ENCODE peak calls at places on chromosomes 16 and 17, in seven cellular contexts. N, V, F, T, Q, J and Z are unnamed samples.

GRCh38 chr17:33987162-33987561 is 267.9 kb upstream of the CCL2 start:
- DNase-seq in J (no peak), Q (no peak), F (no peak), V (no peak), N (no peak), T (no peak), Z (no peak)

GRCh38 chr17:53092072-53092471 is 730.7 kb upstream of the KIF2B start:
- DNase-seq in T (no peak), F (no peak), V (no peak), N (no peak), J (no peak), Q (no peak), Z (no peak)

GRCh38 chr17:79754359-79754758 is 23.6 kb upstream of the CBX2 start:
- DNase-seq in Q (no peak), V (no peak), N (no peak), J (no peak), T (no peak), F (no peak), Z (no peak)

GRCh38 chr16:54446639-54447038 is 160.1 kb upstream of the IRX3 start:
- DNase-seq in V (no peak), F (no peak), Q (no peak), J (peak), N (no peak), T (no peak), Z (no peak)

GRCh38 chr16:27389272-27389961 is 12.6 kb upstream of the IL21R start:
- DNase-seq in T (no peak), N (no peak), Q (no peak), J (no peak), F (peak), V (no peak), Z (no peak)

GRCh38 chr17:5745091-5745820 is 160.9 kb upstream of the NLRP1 start:
- DNase-seq in T (no peak), Q (no peak), V (no peak), F (no peak), N (no peak), J (no peak), Z (no peak)

GRCh38 chr17:18226284-18226945 is 980 bp downstream of the LLGL1 start:
- DNase-seq in T (no peak), J (no peak), F (no peak), Q (no peak), V (no peak), N (no peak), Z (peak)

GRCh38 chr17:45107286-45107685 is 25.0 kb downstream of the PLCD3 start:
- DNase-seq in J (no peak), F (no peak), V (no peak), N (no peak), Q (no peak), T (no peak), Z (no peak)

GRCh38 chr17:1188812-1189211 is 9.0 kb upstream of the ABR start:
- DNase-seq in N (no peak), Q (no peak), T (no peak), F (no peak), J (no peak), V (no peak), Z (no peak)

GRCh38 chr17:44438634-44439033 is 49.2 kb upstream of the ITGA2B start:
- DNase-seq in Q (no peak), T (no peak), J (no peak), F (no peak), V (no peak), N (no peak), Z (peak)

GRCh38 chr16:1767116-1767994 is 4.0 kb downstream of the NME3 start:
- DNase-seq in Q (no peak), F (no peak), J (no peak), V (no peak), N (no peak), T (no peak), Z (no peak)

GRCh38 chr16:11572301-11572995 is 14.3 kb downstream of the LITAF start:
- DNase-seq in T (no peak), N (no peak), J (no peak), Q (no peak), F (no peak), V (no peak), Z (no peak)

GRCh38 chr16:83953796-83954576 is 946 bp downstream of the OSGIN1 start:
- DNase-seq in Q (peak), J (peak), T (no peak), V (peak), N (peak), F (no peak), Z (no peak)

GRCh38 chr16:12329246-12329995 is 352.9 kb downstream of the SNX29 start:
- DNase-seq in T (no peak), V (no peak), Q (no peak), N (no peak), F (no peak), J (no peak), Z (no peak)

GRCh38 chr16:19137201-19137601 is 23.4 kb downstream of the ITPRIPL2 start:
- DNase-seq in T (no peak), N (no peak), F (no peak), V (no peak), Q (no peak), J (no peak), Z (no peak)

GRCh38 chr16:19140392-19140791 is 26.6 kb downstream of the ITPRIPL2 start:
- DNase-seq in Q (no peak), F (no peak), T (no peak), J (no peak), V (no peak), N (no peak), Z (no peak)

GRCh38 chr16:19137621-19138128 is 23.9 kb downstream of the ITPRIPL2 start:
- DNase-seq in N (no peak), Q (no peak), T (no peak), V (no peak), F (no peak), J (no peak), Z (no peak)

GRCh38 chr16:19139436-19140091 is 25.8 kb downstream of the ITPRIPL2 start:
- DNase-seq in F (no peak), Q (no peak), T (no peak), V (no peak), N (no peak), J (no peak), Z (no peak)

GRCh38 chr16:19138601-19139000 is 24.8 kb downstream of the ITPRIPL2 start:
- DNase-seq in T (no peak), Q (no peak), J (no peak), V (no peak), N (no peak), F (no peak), Z (peak)
- TF ChIP-seq SIN3A in T (no peak), Q (no peak), J (no peak), V (no peak), N (no peak), F (no peak), Z (no peak)

DNA sequence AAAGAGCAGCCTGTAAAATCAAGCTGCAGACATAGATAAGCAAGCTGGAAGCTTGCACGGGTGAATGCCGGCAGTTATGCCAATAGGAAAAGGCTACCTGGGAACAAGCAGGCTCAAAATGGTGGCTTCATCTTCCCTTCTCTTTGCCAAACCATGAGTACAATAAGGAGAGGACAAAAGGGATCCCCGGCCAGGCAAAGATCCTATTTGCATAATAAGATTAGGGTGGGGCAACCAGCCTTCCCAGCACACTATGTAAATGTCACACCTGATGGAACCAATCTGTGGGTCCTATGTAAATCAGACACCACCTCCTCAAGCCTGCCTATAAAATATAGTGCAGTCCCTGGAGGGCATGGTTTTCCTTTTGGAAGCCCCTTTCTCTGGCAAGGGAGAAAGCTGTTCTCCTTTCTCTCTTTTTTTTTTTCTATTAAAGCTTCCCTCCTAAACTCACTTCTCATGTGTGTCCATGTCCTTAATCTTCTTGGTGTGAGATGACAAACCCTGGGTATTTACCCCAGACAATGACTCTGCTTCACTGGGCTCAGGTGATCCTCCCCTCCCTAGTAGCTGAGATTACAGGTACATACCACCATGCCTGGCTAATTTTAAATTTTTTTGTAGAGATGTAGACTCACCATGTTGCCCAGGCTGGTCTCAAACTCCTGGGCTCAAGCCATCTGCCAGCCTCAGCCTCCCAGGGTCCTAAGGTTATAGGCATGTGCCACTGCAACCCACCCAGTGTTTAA is 44.2 kb downstream of the PSMD12 start:
- DNase-seq in T (peak), F (no peak), V (peak), Q (no peak), N (no peak), J (no peak), Z (peak)
- TF ChIP-seq SIN3A in T (no peak), F (no peak), V (no peak), Q (no peak), N (no peak), J (no peak), Z (no peak)

DNA sequence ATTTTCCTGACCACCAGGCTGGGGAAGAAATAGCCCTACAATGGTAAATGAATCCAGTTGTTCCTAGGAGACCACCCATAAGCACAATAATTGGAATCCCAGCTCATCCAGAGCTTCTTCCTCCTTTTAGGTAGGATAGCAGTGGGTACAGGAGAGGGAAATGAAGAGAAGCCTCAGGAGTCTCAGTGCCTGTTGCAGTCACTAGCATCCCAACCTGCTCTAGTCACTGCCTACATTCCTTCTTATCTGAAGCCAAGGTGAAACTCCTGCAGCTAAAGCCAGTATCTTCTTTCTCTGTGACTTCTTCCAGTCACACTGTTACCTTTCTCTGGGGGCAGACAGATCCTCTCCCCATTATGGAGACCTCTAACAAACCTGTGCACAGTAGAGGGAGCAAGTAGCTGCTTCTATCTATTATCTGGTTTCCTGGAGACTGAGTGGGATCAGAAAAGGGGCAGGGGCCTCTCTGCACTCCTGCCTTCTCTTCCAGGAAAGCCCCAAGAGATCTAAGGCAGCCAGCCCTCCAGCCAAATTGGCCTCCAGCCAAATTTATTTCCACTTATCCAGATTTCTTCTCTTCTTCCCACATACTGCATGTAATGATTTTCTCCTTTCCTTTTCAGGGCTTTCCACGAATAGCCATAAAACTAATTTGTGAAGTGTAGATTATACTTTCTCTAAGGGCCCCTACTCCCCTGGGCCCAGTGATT is 85.5 kb downstream of the SSH2 start:
- DNase-seq in N (no peak), Q (no peak), J (no peak), F (no peak), T (no peak), V (peak), Z (peak)
- TF ChIP-seq SIN3A in N (no peak), Q (no peak), J (no peak), F (no peak), T (no peak), V (no peak), Z (no peak)

GRCh38 chr17:49382556-49382955 is 20.5 kb upstream of the ZNF652 start:
- DNase-seq in N (no peak), Q (no peak), J (no peak), T (no peak), V (no peak), F (no peak), Z (no peak)
- TF ChIP-seq SIN3A in N (no peak), Q (no peak), J (no peak), T (no peak), V (no peak), F (no peak), Z (no peak)

GRCh38 chr17:19317359-19318095 is 45.0 kb downstream of the B9D1 start:
- DNase-seq in V (peak), F (no peak), N (peak), Q (peak), T (peak), J (no peak), Z (no peak)
- TF ChIP-seq SIN3A in V (no peak), F (no peak), N (no peak), Q (no peak), T (no peak), J (no peak), Z (no peak)

DNA sequence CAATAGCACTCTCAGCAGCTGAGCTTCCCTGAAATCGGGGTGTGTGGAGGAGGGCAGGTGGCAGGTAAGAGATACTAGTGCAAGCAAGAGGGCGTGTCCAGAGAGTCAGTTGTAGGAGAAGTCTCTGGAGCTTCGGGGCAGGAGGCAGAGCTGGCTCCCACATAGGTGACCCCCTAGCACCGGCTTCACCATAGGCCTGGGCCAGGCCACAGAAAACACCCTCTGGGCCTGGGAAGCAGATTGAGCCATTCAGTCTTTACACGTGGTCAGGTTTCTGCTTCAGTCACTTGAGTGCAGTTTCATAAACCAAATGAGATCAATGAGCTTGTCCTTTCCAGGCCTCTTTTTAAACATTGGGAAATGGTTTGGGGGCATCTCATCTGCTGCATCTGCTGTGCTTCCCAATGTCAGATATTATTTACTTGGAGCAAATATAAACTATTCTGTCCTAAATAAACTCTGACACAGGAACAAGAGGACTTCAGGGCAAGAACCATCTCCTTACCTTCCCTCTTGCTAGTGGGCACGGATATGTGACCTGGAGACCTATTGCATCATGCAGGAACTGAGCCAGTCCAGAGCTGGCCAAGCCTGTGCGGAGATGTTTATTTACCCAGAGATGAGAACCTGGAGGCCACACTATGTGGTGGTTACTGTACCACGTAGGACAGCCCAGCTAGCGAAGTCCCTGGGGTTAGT is 16.1 kb downstream of the CCR7 start:
- DNase-seq in V (no peak), N (no peak), Q (peak), T (no peak), F (no peak), J (peak), Z (peak)
- TF ChIP-seq SIN3A in V (no peak), N (no peak), Q (peak), T (no peak), F (no peak), J (no peak), Z (no peak)

GRCh38 chr16:49343291-49343690 is 30.3 kb upstream of the C16orf78 start:
- DNase-seq in T (no peak), J (no peak), N (no peak), V (no peak), Q (no peak), F (no peak), Z (no peak)
- TF ChIP-seq SIN3A in T (no peak), J (no peak), N (no peak), V (no peak), Q (no peak), F (no peak), Z (no peak)

GRCh38 chr17:30161601-30162000 is 45.0 kb downstream of the NSRP1 start:
- DNase-seq in J (no peak), V (no peak), F (no peak), N (no peak), Q (no peak), T (no peak), Z (no peak)
- TF ChIP-seq SIN3A in J (no peak), V (no peak), F (no peak), N (no peak), Q (no peak), T (no peak), Z (no peak)

DNA sequence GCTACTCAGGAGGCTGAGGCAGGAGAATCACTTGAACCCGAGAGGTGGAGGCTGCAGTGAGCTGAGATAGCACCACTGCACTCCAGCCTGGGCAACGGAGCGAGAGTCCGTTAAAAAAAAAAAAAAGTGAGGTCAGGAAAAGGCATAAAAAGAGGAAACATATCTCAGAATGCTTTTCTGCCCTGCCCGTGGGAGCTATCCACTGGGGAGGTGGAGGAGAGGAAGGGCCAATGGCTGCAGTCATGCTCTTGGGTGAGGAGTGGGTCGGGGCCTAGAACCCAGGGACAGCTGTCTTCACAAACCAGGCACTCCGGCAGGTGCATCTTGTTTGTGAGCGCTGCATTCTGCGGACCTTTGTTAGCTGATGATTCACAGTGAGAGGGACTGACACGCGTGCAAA is 60.0 kb upstream of the CDC42EP4 start:
- DNase-seq in V (no peak), N (no peak), J (no peak), Q (no peak), T (no peak), F (no peak), Z (no peak)
- TF ChIP-seq SIN3A in V (no peak), N (no peak), J (no peak), Q (no peak), T (no peak), F (no peak), Z (no peak)